ENCODE peak calls at places on chromosomes 5 and 9, in seven cellular contexts. K, Z, J, E, S, O and V are unnamed samples.

GRCh38 chr5:21254161-21254560 is 1266.2 kb upstream of the CDH18 start:
- DNase-seq in K (no peak), Z (no peak), J (no peak), E (no peak), S (no peak), O (peak), V (no peak)

GRCh38 chr9:133950916-133951231 is 41.2 kb downstream of the VAV2 start:
- DNase-seq in K (no peak), Z (no peak), J (no peak), E (no peak), S (no peak), O (no peak), V (no peak)

GRCh38 chr5:142639455-142639854 is 46.4 kb downstream of the FGF1 start:
- DNase-seq in K (no peak), Z (no peak), J (no peak), E (no peak), S (no peak), O (no peak), V (no peak)

GRCh38 chr5:149561848-149562247 is 10.6 kb upstream of the CSNK1A1 start:
- DNase-seq in K (no peak), Z (no peak), J (no peak), E (no peak), S (no peak), O (peak), V (peak)

GRCh38 chr5:156595132-156595787 is 254.8 kb upstream of the PPP1R2B start:
- DNase-seq in K (no peak), Z (peak), J (no peak), E (no peak), S (peak), O (peak), V (no peak)

GRCh38 chr5:40386293-40386692 is 293.4 kb upstream of the PTGER4 start:
- DNase-seq in K (no peak), Z (no peak), J (no peak), E (no peak), S (no peak), O (peak), V (no peak)

GRCh38 chr5:142295960-142296860 is 28.6 kb downstream of the SPRY4 start:
- DNase-seq in K (no peak), Z (no peak), J (no peak), E (no peak), S (no peak), O (no peak), V (no peak)

GRCh38 chr9:36845844-36846243 is 188.2 kb downstream of the PAX5 start:
- DNase-seq in K (no peak), Z (no peak), J (no peak), E (no peak), S (no peak), O (no peak), V (no peak)

DNA sequence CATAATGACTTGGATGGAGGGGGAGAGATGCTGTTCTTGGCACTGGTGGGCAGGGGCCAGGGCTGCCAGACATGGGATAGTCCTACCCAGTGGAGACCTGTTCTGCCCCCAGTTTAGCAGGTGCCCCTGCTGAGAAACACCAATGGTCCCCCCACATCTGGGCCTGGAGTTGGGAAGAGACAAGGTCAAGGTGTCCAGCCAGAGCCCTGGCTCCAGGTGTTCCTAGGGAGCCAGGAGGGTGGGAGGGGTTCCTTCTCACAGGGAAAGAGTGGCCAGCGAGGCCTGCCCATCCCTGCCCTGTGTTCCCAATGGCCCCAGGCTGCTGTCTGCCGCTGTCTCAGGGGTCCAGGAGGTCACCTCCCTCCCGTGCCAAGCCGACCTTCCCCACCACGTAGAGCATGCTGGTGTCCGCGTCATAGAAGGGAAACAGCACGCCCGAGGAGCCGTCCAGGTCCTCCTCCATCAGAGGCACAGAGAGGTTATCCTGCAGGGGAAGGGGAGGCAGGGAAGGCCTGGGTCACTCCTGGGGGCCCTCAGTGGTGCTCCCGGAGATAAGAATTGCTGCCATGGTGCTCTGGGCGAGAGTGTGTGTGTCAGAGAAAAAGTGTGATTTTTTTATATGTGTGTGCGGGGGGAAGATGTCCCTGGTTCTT is 11.7 kb upstream of the TRIM14 start:
- DNase-seq in K (no peak), Z (no peak), J (no peak), E (no peak), S (no peak), O (no peak), V (no peak)
- H3K27ac ChIP-seq in K (no peak), Z (no peak), J (no peak), E (peak), S (no peak), O (no peak), V (peak)

GRCh38 chr9:113245894-113246293 is 24.6 kb downstream of the SLC31A1 start:
- DNase-seq in K (no peak), Z (no peak), J (no peak), E (no peak), S (no peak), O (no peak), V (no peak)
- TF ChIP-seq CTCF in K (no peak), Z (no peak), J (no peak), E (no peak), S (no peak), O (no peak), V (no peak)

GRCh38 chr5:78648359-78649219 is at the start of gene LHFPL2:
- DNase-seq in K (peak), Z (peak), J (peak), E (peak), S (peak), O (peak), V (peak)
- H3K27ac ChIP-seq in K (peak), Z (peak), J (peak), E (peak), S (peak), O (peak), V (peak)

DNA sequence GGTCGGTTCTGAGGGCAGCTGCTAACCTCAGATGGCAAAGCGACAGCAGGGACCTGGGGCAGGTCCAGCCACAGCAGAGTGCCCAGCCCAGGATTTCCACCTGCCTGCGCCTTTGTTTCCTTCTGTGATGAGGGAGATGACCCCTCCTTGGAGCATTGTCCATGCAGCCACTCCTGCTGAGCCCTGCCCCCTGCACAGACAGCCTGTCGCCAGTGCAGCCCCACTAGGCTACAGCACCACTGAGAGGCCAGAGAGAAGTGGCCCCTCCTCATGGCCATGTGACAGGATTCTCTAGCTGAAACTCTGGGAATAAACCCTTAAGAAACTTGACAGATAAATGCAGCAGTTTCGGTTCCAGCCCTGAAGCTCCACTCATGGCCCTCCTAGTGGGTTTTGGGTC is 10.5 kb upstream of the MRNIP start:
- DNase-seq in K (no peak), Z (no peak), J (no peak), E (no peak), S (no peak), O (no peak), V (no peak)
- TF ChIP-seq CTCF in K (no peak), Z (no peak), J (no peak), E (no peak), S (no peak), O (no peak), V (no peak)

GRCh38 chr5:68406767-68407232 is 191.2 kb downstream of the PIK3R1 start:
- DNase-seq in K (no peak), Z (no peak), J (no peak), E (no peak), S (no peak), O (no peak), V (no peak)
- H3K27ac ChIP-seq in K (peak), Z (no peak), J (no peak), E (no peak), S (no peak), O (no peak), V (peak)

DNA sequence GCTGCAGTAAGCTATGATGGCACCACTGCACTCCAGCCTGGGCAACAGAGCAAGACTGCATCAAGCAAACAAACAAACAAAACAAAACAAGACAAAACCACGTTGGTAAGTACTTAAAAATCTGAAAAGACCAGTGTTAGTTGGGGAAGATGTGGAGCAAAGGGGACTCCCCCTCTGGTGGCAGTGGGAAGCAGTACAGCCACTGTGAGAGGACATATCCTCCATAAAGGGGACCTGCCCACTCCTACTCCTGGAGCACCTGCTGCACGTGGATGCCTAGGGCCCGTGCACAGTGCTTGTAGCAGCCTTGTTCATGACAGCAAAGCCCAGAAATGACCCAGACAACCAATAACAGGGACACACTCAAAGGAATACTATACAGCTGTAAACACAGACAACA is 17.0 kb upstream of the IPPK start:
- DNase-seq in K (no peak), Z (no peak), J (no peak), E (no peak), S (no peak), O (no peak), V (no peak)
- TF ChIP-seq CTCF in K (no peak), Z (no peak), J (no peak), E (no peak), S (no peak), O (no peak), V (no peak)